ENCODE peak calls at places on chromosomes 7 and 10, in five cellular contexts. F is NCI-H1694; D is COR-L47; T is NCI-H2171 treated with DMSO at 0.1 percent for 48 hours; A is activated CD4-positive, alpha-beta T cell treated with anti-CD3 and anti-CD28 coated beads for 36 hours. K is an unnamed sample.

GRCh38 chr7:46972205-46972604 is 609.7 kb downstream of the TNS3 start:
- DNase-seq in F (no peak), D (no peak), T (no peak), A (no peak), K (no peak)

GRCh38 chr7:73865738-73866445 is 4.9 kb downstream of the TMEM270 start:
- DNase-seq in F (peak), D (peak), T (peak), A (peak), K (no peak)

GRCh38 chr7:132154248-132154647 is 422.0 kb downstream of the PLXNA4 start:
- DNase-seq in F (peak), D (no peak), T (peak), A (no peak), K (no peak)

GRCh38 chr7:144519900-144520299 is 116.4 kb upstream of the NOBOX start:
- DNase-seq in F (no peak), D (no peak), T (no peak), A (no peak), K (no peak)

GRCh38 chr10:27197980-27198645 is 42.5 kb downstream of the ACBD5 start:
- DNase-seq in F (no peak), D (no peak), T (peak), A (no peak), K (no peak)

GRCh38 chr7:116810267-116811116 is 51.9 kb upstream of the CAPZA2 start:
- DNase-seq in F (no peak), D (no peak), T (no peak), A (no peak), K (no peak)

GRCh38 chr7:90692947-90693346 is 96.8 kb downstream of the CDK14 start:
- DNase-seq in F (no peak), D (no peak), T (no peak), A (no peak), K (no peak)

GRCh38 chr7:105487559-105488218 is 34.4 kb downstream of the PUS7 start:
- DNase-seq in F (no peak), D (peak), T (no peak), A (no peak), K (no peak)

GRCh38 chr7:2688409-2689342 is 674 bp downstream of the AMZ1 start:
- DNase-seq in F (no peak), D (no peak), T (no peak), A (no peak), K (no peak)

GRCh38 chr7:29102554-29103151 is 43.7 kb downstream of the CPVL start:
- DNase-seq in F (peak), D (peak), T (no peak), A (peak), K (no peak)

GRCh38 chr7:41328131-41328530 is 374.8 kb downstream of the INHBA start:
- DNase-seq in F (no peak), D (no peak), T (no peak), A (no peak), K (no peak)

GRCh38 chr10:48605786-48606529 is 1.1 kb upstream of the ARHGAP22 start:
- DNase-seq in F (no peak), D (no peak), T (no peak), A (no peak), K (peak)